ENCODE peak calls at places on chromosomes 1 and 21, in seven cellular contexts. X is OCI-M1; V is body of pancreas; U is memory B cell; T is endodermal cell; Z is dermis microvascular lymphatic vessel endothelial cell; A is stimulated activated CD8-positive, alpha-beta memory T cell treated with anti-CD3 and anti-CD28 coated beads, Interleukin-4, amount 100 ng/mL, for 4 hours. Q is an unnamed sample.

GRCh38 chr1:85992756-85993155 is 163.8 kb downstream of the COL24A1 start:
- DNase-seq in X (peak), V (no peak), Z (peak), U (no peak), T (no peak), A (no peak), Q (no peak)

GRCh38 chr1:94069649-94070285 is 51.2 kb downstream of the ABCA4 start:
- DNase-seq in Z (peak), T (no peak), U (no peak), X (no peak), V (no peak), A (no peak), Q (no peak)

GRCh38 chr1:247933989-247934388 is 9.3 kb downstream of the OR2AJ1 start:
- DNase-seq in V (no peak), X (no peak), U (no peak), T (no peak), A (no peak), Z (no peak), Q (no peak)

GRCh38 chr1:212366901-212367300 is 47.8 kb downstream of the PACC1 start:
- DNase-seq in X (no peak), Z (no peak), T (no peak), U (no peak), A (no peak), V (no peak), Q (no peak)

GRCh38 chr1:94050263-94050662 is 70.7 kb downstream of the ABCA4 start:
- DNase-seq in T (no peak), Z (no peak), V (no peak), X (no peak), U (no peak), A (no peak), Q (no peak)

GRCh38 chr21:29133796-29134195 is 3.4 kb downstream of the MAP3K7CL start:
- DNase-seq in T (peak), V (no peak), X (no peak), A (no peak), U (no peak), Z (no peak), Q (no peak)

GRCh38 chr1:220628431-220628830 is 61.7 kb upstream of the C1orf115 start:
- DNase-seq in Z (no peak), V (no peak), U (no peak), A (no peak), T (no peak), X (no peak), Q (no peak)

GRCh38 chr21:41916888-41917433 is 36.9 kb downstream of the C2CD2 start:
- DNase-seq in V (no peak), U (no peak), T (no peak), X (peak), A (no peak), Z (no peak), Q (no peak)

GRCh38 chr1:109167114-109167513 is 46.6 kb upstream of the SARS1 start:
- DNase-seq in Z (no peak), A (no peak), T (no peak), V (no peak), U (no peak), X (no peak), Q (no peak)

GRCh38 chr1:1361982-1362423 is 3.6 kb upstream of the MXRA8 start:
- DNase-seq in V (no peak), X (no peak), U (no peak), A (no peak), T (peak), Z (peak), Q (no peak)

GRCh38 chr1:33670567-33670966 is 193.3 kb upstream of the HMGB4 start:
- DNase-seq in T (no peak), Z (no peak), U (no peak), V (no peak), X (no peak), A (no peak), Q (no peak)

GRCh38 chr1:94270801-94271203 is 33.4 kb upstream of the ARHGAP29 start:
- DNase-seq in V (no peak), X (no peak), T (no peak), A (no peak), U (no peak), Z (peak), Q (peak)

GRCh38 chr1:184199036-184199796 is 147.7 kb downstream of the TSEN15 start:
- DNase-seq in U (no peak), T (no peak), Z (no peak), X (peak), A (no peak), V (no peak), Q (no peak)

GRCh38 chr1:107993920-107994319 is 28.9 kb upstream of the VAV3 start:
- DNase-seq in X (no peak), A (no peak), V (no peak), T (no peak), U (no peak), Z (peak), Q (peak)

GRCh38 chr21:41880153-41880552 is 1.0 kb upstream of the PRDM15 start:
- DNase-seq in V (no peak), A (no peak), U (no peak), T (no peak), X (no peak), Z (no peak), Q (no peak)

GRCh38 chr1:61266738-61267137 is 184.4 kb downstream of the NFIA start:
- DNase-seq in X (no peak), V (no peak), Z (no peak), U (no peak), T (no peak), A (no peak), Q (no peak)

GRCh38 chr1:9289090-9289534 is 3.6 kb upstream of the SPSB1 start:
- DNase-seq in T (peak), A (peak), Z (peak), U (peak), X (peak), V (peak), Q (peak)

GRCh38 chr21:43209575-43210453 is 41.0 kb downstream of the CRYAA start:
- DNase-seq in A (no peak), Z (no peak), X (no peak), T (peak), U (no peak), V (no peak), Q (peak)

GRCh38 chr1:156193208-156193487 is 756 bp upstream of the SLC25A44 start:
- DNase-seq in Z (no peak), T (no peak), A (no peak), U (no peak), V (no peak), X (no peak), Q (no peak)

GRCh38 chr1:87739141-87739540 is 410.5 kb downstream of the LMO4 start:
- DNase-seq in V (no peak), A (no peak), Z (no peak), T (no peak), X (no peak), U (no peak), Q (no peak)

GRCh38 chr1:109277434-109278204 is 5.3 kb downstream of the PSRC1 start:
- DNase-seq in A (peak), U (peak), V (peak), T (peak), Z (peak), X (peak), Q (peak)

GRCh38 chr1:62621907-62622306 is 24.6 kb downstream of the ANGPTL3 start:
- DNase-seq in T (no peak), A (no peak), Z (peak), V (peak), X (peak), U (no peak), Q (peak)

GRCh38 chr1:65687435-65688214 is 105.1 kb upstream of the PDE4B start:
- DNase-seq in A (peak), X (peak), Z (peak), U (peak), V (peak), T (peak), Q (peak)

GRCh38 chr1:35377553-35377952 is 109.0 kb downstream of the ZMYM4 start:
- DNase-seq in A (no peak), U (no peak), Z (peak), X (no peak), T (no peak), V (no peak), Q (no peak)

GRCh38 chr21:37072239-37072987 is 458 bp downstream of the PIGP start:
- DNase-seq in A (no peak), Z (no peak), U (no peak), X (peak), T (no peak), V (peak), Q (no peak)

GRCh38 chr1:238895911-238896310 is 490.5 kb upstream of the CHRM3 start:
- DNase-seq in Z (no peak), U (no peak), X (no peak), A (no peak), T (no peak), V (no peak), Q (no peak)

GRCh38 chr1:38444311-38444710 is 397.7 kb upstream of the POU3F1 start:
- DNase-seq in U (no peak), X (no peak), A (no peak), V (no peak), Z (no peak), T (peak), Q (no peak)

GRCh38 chr1:77382361-77382760 is 100.5 kb downstream of the AK5 start:
- DNase-seq in X (no peak), A (no peak), V (no peak), Z (no peak), U (no peak), T (no peak), Q (no peak)

GRCh38 chr21:37430184-37430821 is 63.7 kb downstream of the DYRK1A start:
- DNase-seq in Z (no peak), A (no peak), X (no peak), V (no peak), U (no peak), T (no peak), Q (no peak)

GRCh38 chr1:163928080-163928479 is 606.3 kb downstream of the NUF2 start:
- DNase-seq in V (no peak), Z (no peak), U (no peak), A (no peak), T (no peak), X (peak), Q (no peak)

GRCh38 chr1:41277371-41277994 is 35.4 kb upstream of the SCMH1 start:
- DNase-seq in T (no peak), X (peak), U (no peak), Z (no peak), V (peak), A (no peak), Q (no peak)

GRCh38 chr1:115534106-115534505 is 107.7 kb upstream of the VANGL1 start:
- DNase-seq in V (no peak), Z (no peak), T (no peak), A (no peak), U (no peak), X (no peak), Q (no peak)

GRCh38 chr1:26274801-26275425 is 5.0 kb upstream of the SH3BGRL3 start:
- DNase-seq in T (no peak), U (no peak), Z (no peak), V (no peak), A (no peak), X (peak), Q (no peak)

GRCh38 chr1:26360051-26360806 is 6.3 kb upstream of the CRYBG2 start:
- DNase-seq in X (no peak), U (peak), Z (no peak), V (no peak), T (peak), A (peak), Q (no peak)

GRCh38 chr1:115726570-115726969 is 41.9 kb downstream of the CASQ2 start:
- DNase-seq in A (no peak), V (no peak), Z (no peak), U (no peak), T (no peak), X (no peak), Q (no peak)

GRCh38 chr1:109935451-109935900 is 24.8 kb downstream of the CSF1 start:
- DNase-seq in U (no peak), V (peak), Z (no peak), X (no peak), A (no peak), T (no peak), Q (no peak)